ENCODE peak calls at places on chromosome 14, in five cellular contexts. Q is left ventricle myocardium inferior; G is effector memory CD4-positive, alpha-beta T cell; U is ovary; R is bronchial epithelial cell. P is an unnamed sample.

GRCh38 chr14:52124791-52125661 is 56.2 kb upstream of the NID2 start:
- DNase-seq in Q (no peak), G (no peak), U (no peak), R (peak; percentile 71), P (no peak)

GRCh38 chr14:79659995-79660975 is 551.0 kb downstream of the DIO2 start:
- DNase-seq in Q (no peak), G (no peak), U (no peak), R (no peak), P (no peak)

GRCh38 chr14:23286904-23287479 is 1.1 kb upstream of the HOMEZ start:
- DNase-seq in Q (no peak), G (no peak), U (no peak), R (peak; percentile 2), P (no peak)

GRCh38 chr14:54724772-54725325 is 157.9 kb downstream of the SAMD4A start:
- DNase-seq in Q (no peak), G (no peak), U (no peak), R (no peak), P (no peak)

GRCh38 chr14:51000566-51000965 is 56.3 kb upstream of the PYGL start:
- DNase-seq in Q (no peak), G (no peak), U (no peak), R (no peak), P (no peak)

GRCh38 chr14:29653303-29653702 is 274.3 kb downstream of the PRKD1 start:
- DNase-seq in Q (no peak), G (no peak), U (no peak), R (no peak), P (no peak)

GRCh38 chr14:61346793-61347192 is 25.4 kb downstream of the PRKCH start:
- DNase-seq in Q (no peak), G (no peak), U (no peak), R (peak; percentile 86), P (no peak)

GRCh38 chr14:31336646-31337045 is 83.7 kb downstream of the HEATR5A start:
- DNase-seq in Q (no peak), G (no peak), U (no peak), R (peak; percentile 98), P (no peak)

GRCh38 chr14:104688755-104689619 is at the start of gene INF2:
- DNase-seq in Q (peak; percentile 69), G (peak; percentile 52), U (peak; percentile 66), R (no peak), P (peak; percentile 38)

GRCh38 chr14:39434401-39434800 is 2.2 kb upstream of the FBXO33 start:
- DNase-seq in Q (no peak), G (no peak), U (no peak), R (peak; percentile 65), P (no peak)

GRCh38 chr14:54901380-54902142 is 1.1 kb downstream of the GCH1 start:
- DNase-seq in Q (no peak), G (no peak), U (peak; percentile 23), R (no peak), P (no peak)

GRCh38 chr14:51807355-51807754 is 53.1 kb upstream of the GNG2 start:
- DNase-seq in Q (no peak), G (no peak), U (no peak), R (no peak), P (no peak)

GRCh38 chr14:94681300-94682060 is 69.3 kb downstream of the SERPINA3 start:
- DNase-seq in Q (no peak), G (no peak), U (peak; percentile 32), R (peak; percentile 46), P (no peak)

GRCh38 chr14:60651051-60651935 is 2.0 kb upstream of the SIX1 start:
- DNase-seq in Q (no peak), G (no peak), U (no peak), R (no peak), P (no peak)

GRCh38 chr14:91350813-91351507 is 66.7 kb downstream of the CCDC88C start:
- DNase-seq in Q (no peak), G (no peak), U (no peak), R (peak; percentile 62), P (peak; percentile 70)

GRCh38 chr14:52835122-52835903 is 43.9 kb upstream of the GNPNAT1 start:
- DNase-seq in Q (no peak), G (no peak), U (no peak), R (peak; percentile 62), P (no peak)

GRCh38 chr14:88037270-88037669 is 32.3 kb downstream of the GPR65 start:
- DNase-seq in Q (no peak), G (no peak), U (no peak), R (no peak), P (no peak)

GRCh38 chr14:105857816-105858675 is 331.7 kb downstream of the TMEM121 start:
- DNase-seq in Q (peak; percentile 9), G (peak; percentile 46), U (peak; percentile 5), R (no peak), P (no peak)

GRCh38 chr14:55086939-55087338 is 35.5 kb downstream of the MAPK1IP1L start:
- DNase-seq in Q (no peak), G (no peak), U (no peak), R (no peak), P (no peak)

GRCh38 chr14:102262894-102263462 is 42.0 kb downstream of the MOK start:
- DNase-seq in Q (no peak), G (no peak), U (no peak), R (peak; percentile 79), P (no peak)

GRCh38 chr14:80475074-80475473 is 263.8 kb upstream of the DIO2 start:
- DNase-seq in Q (no peak), G (no peak), U (no peak), R (peak; percentile 2), P (no peak)

DNA sequence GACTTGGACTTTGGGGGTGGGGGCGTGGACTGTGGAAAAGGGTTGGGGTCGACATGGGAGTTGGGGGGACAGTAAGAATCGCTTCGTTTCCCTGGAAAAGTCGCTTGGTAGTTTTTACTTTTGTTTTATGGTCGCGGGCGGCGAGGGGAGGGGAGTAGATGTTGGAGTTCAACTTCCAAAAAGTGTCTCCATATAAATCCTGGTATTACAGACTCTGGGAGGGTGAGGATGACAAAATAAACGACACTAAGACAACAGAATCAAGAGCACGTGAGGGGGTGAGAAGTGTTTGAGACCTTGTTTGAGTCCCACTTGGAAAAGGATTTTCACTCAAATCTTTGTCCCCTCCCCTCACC is 650 bp upstream of the BCL11B start:
- DNase-seq in Q (no peak), G (no peak), U (no peak), R (peak; percentile 22), P (no peak)
- H3K27me3 ChIP-seq in Q (peaks cover 100% of the 10 kb centered on the region), G (no peaks in the 10 kb centered on the region), U (no peaks in the 10 kb centered on the region), R (no peaks in the 10 kb centered on the region), P (no peaks in the 10 kb centered on the region)

DNA sequence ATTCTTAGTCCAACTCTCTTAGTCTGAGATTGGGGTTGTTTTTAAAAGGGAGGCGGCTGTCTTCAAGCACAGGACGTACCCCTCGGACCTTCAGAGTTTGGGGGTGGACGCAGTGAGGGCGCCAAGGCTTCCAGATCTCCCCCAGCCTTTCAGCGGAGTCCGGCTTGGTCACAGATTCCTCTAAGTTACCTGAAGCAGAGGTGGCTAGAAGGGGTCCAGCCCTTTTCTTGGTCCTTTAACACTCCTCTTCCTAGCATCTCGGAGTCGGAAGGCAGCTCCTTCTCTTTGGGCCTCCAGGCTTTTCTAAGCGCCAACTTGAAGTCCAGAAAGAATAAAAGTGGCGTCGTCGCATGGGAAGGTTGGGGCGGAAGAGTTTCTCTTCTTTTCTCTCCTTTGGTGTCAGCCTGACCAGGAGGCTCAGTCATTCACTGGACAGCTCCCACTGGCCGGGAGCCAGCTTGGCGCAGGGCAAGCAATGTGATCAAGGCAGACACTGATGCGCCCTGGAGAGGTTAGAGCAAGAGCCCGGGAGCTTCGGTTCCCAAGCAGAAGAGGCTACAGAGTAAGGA is 9.6 kb downstream of the OR6S1 start:
- DNase-seq in Q (peak; percentile 71), G (no peak), U (peak; percentile 81), R (peak; percentile 50), P (no peak)
- H3K27me3 ChIP-seq in Q (peaks cover 53% of the 10 kb centered on the region), G (no peaks in the 10 kb centered on the region), U (no peaks in the 10 kb centered on the region), R (peaks cover 1% of the 10 kb centered on the region), P (no peaks in the 10 kb centered on the region)

GRCh38 chr14:36660736-36661505 is 739 bp upstream of the PAX9 start:
- DNase-seq in Q (no peak), G (no peak), U (no peak), R (no peak), P (no peak)

GRCh38 chr14:36662258-36662542 is 540 bp downstream of the PAX9 start:
- DNase-seq in Q (no peak), G (no peak), U (no peak), R (no peak), P (no peak)

GRCh38 chr14:36659822-36660735 is 1.6 kb upstream of the PAX9 start:
- DNase-seq in Q (no peak), G (no peak), U (no peak), R (peak; percentile 44), P (no peak)

GRCh38 chr14:36662543-36663403 is 1.1 kb downstream of the PAX9 start:
- DNase-seq in Q (no peak), G (no peak), U (no peak), R (peak; percentile 34), P (no peak)

GRCh38 chr14:36661506-36662257 is at the start of gene PAX9:
- DNase-seq in Q (peak; percentile 54), G (no peak), U (no peak), R (peak; percentile 94), P (no peak)
- H3K27me3 ChIP-seq in Q (peaks cover 100% of the 10 kb centered on the region), G (peaks cover 53% of the 10 kb centered on the region), U (peaks cover 6% of the 10 kb centered on the region), R (no peaks in the 10 kb centered on the region), P (peaks cover 11% of the 10 kb centered on the region)

DNA sequence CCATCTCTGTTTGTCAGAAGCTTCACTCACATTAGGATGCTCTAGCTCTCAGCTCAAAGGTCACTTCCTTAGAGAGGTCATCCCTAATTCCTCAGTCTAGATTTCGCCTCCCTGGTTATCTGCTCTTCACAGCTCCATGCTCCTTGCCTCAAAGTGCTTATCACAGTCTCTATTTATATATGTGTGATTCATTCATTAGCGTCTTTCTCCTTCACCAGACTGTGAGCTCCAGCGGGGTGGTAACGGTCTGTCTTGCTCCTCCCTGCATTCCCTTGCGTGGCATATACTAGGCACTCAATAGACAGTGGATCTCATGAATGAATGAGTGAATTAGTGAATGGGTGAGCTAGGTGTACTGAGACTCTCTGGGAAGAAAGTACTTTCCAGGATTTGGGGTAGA is 6.9 kb downstream of the SYNDIG1L start:
- DNase-seq in Q (no peak), G (no peak), U (no peak), R (no peak), P (no peak)
- H3K27me3 ChIP-seq in Q (peaks cover 83% of the 10 kb centered on the region), G (peaks cover 4% of the 10 kb centered on the region), U (no peaks in the 10 kb centered on the region), R (peaks cover 17% of the 10 kb centered on the region), P (no peaks in the 10 kb centered on the region)